ENCODE peak calls at places on chromosomes 11 and 22, in seven cellular contexts. One of them, this sample, is unnamed.
A peak's percentile ranks its signal among the peaks of the same experiment; 100 is the strongest.

GRCh38 chr22:29994027-29994715 is 86.1 kb upstream of the HORMAD2 start:
- DNase-seq in hepatocyte: no peak
- DNase-seq in GM23248: peak; percentile 86
- DNase-seq in PC-3: peak; percentile 72
- DNase-seq in neural progenitor cell: no peak
- DNase-seq in HCT116: no peak
- DNase-seq in OCI-LY7: no peak
- DNase-seq in this sample: no peak

GRCh38 chr22:49243965-49244364 is 583.7 kb downstream of the BRD1 start:
- DNase-seq in OCI-LY7: no peak
- DNase-seq in PC-3: no peak
- DNase-seq in HCT116: no peak
- DNase-seq in neural progenitor cell: no peak
- DNase-seq in GM23248: no peak
- DNase-seq in hepatocyte: no peak
- DNase-seq in this sample: no peak

GRCh38 chr11:65584723-65585171 is 8.9 kb downstream of the EHBP1L1 start:
- DNase-seq in OCI-LY7: no peak
- DNase-seq in hepatocyte: no peak
- DNase-seq in PC-3: no peak
- DNase-seq in GM23248: no peak
- DNase-seq in HCT116: no peak
- DNase-seq in neural progenitor cell: peak; percentile 61
- DNase-seq in this sample: no peak

GRCh38 chr11:115629456-115630015 is 125.3 kb upstream of the CADM1 start:
- DNase-seq in OCI-LY7: no peak
- DNase-seq in GM23248: no peak
- DNase-seq in HCT116: no peak
- DNase-seq in neural progenitor cell: no peak
- DNase-seq in PC-3: no peak
- DNase-seq in hepatocyte: no peak
- DNase-seq in this sample: no peak

GRCh38 chr22:39723899-39724351 is 153.4 kb downstream of the CACNA1I start:
- DNase-seq in neural progenitor cell: no peak
- DNase-seq in HCT116: peak; percentile 12
- DNase-seq in PC-3: peak; percentile 3
- DNase-seq in hepatocyte: peak; percentile 74
- DNase-seq in OCI-LY7: no peak
- DNase-seq in GM23248: peak; percentile 30
- DNase-seq in this sample: no peak

GRCh38 chr22:35230839-35231584 is 26.3 kb upstream of the HMGXB4 start:
- DNase-seq in HCT116: peak; percentile 50
- DNase-seq in hepatocyte: no peak
- DNase-seq in GM23248: no peak
- DNase-seq in OCI-LY7: peak; percentile 42
- DNase-seq in neural progenitor cell: no peak
- DNase-seq in PC-3: peak; percentile 29
- DNase-seq in this sample: peak; percentile 84

GRCh38 chr11:94583885-94584500 is 16.8 kb downstream of the PIWIL4 start:
- DNase-seq in GM23248: peak; percentile 29
- DNase-seq in PC-3: no peak
- DNase-seq in hepatocyte: no peak
- DNase-seq in OCI-LY7: no peak
- DNase-seq in neural progenitor cell: no peak
- DNase-seq in HCT116: no peak
- DNase-seq in this sample: no peak

GRCh38 chr22:35154937-35155387 is 89.0 kb downstream of the ISX start:
- DNase-seq in hepatocyte: peak; percentile 86
- DNase-seq in neural progenitor cell: peak; percentile 85
- DNase-seq in OCI-LY7: peak; percentile 36
- DNase-seq in HCT116: peak; percentile 57
- DNase-seq in PC-3: peak; percentile 71
- DNase-seq in GM23248: peak; percentile 70
- DNase-seq in this sample: peak; percentile 30

GRCh38 chr11:115566185-115566765 is 62.1 kb upstream of the CADM1 start:
- DNase-seq in hepatocyte: no peak
- DNase-seq in OCI-LY7: no peak
- DNase-seq in GM23248: no peak
- DNase-seq in HCT116: no peak
- DNase-seq in PC-3: no peak
- DNase-seq in neural progenitor cell: no peak
- DNase-seq in this sample: no peak

GRCh38 chr11:88544656-88545280 is 207.2 kb upstream of the CTSC start:
- DNase-seq in HCT116: no peak
- DNase-seq in neural progenitor cell: no peak
- DNase-seq in OCI-LY7: no peak
- DNase-seq in hepatocyte: no peak
- DNase-seq in GM23248: peak; percentile 78
- DNase-seq in PC-3: no peak
- DNase-seq in this sample: no peak

GRCh38 chr22:39349506-39349966 is 255 bp upstream of the SYNGR1 start:
- DNase-seq in neural progenitor cell: peak; percentile 88
- DNase-seq in PC-3: peak; percentile 3
- DNase-seq in GM23248: peak; percentile 41
- DNase-seq in hepatocyte: peak; percentile 81
- DNase-seq in OCI-LY7: peak; percentile 81
- DNase-seq in HCT116: no peak
- DNase-seq in this sample: no peak

GRCh38 chr11:45412033-45412432 is 125.9 kb upstream of the SYT13 start:
- DNase-seq in OCI-LY7: no peak
- DNase-seq in hepatocyte: no peak
- DNase-seq in HCT116: no peak
- DNase-seq in neural progenitor cell: no peak
- DNase-seq in PC-3: no peak
- DNase-seq in GM23248: no peak
- DNase-seq in this sample: no peak

GRCh38 chr11:45412521-45412920 is 126.4 kb upstream of the SYT13 start:
- DNase-seq in HCT116: no peak
- DNase-seq in neural progenitor cell: no peak
- DNase-seq in OCI-LY7: no peak
- DNase-seq in hepatocyte: no peak
- DNase-seq in GM23248: no peak
- DNase-seq in PC-3: no peak
- DNase-seq in this sample: no peak

GRCh38 chr11:45410391-45411215 is 124.5 kb upstream of the SYT13 start:
- DNase-seq in OCI-LY7: no peak
- DNase-seq in GM23248: no peak
- DNase-seq in HCT116: no peak
- DNase-seq in hepatocyte: no peak
- DNase-seq in PC-3: no peak
- DNase-seq in neural progenitor cell: peak; percentile 51
- DNase-seq in this sample: no peak

GRCh38 chr11:45409587-45409986 is 123.4 kb upstream of the SYT13 start:
- DNase-seq in neural progenitor cell: no peak
- DNase-seq in OCI-LY7: no peak
- DNase-seq in hepatocyte: no peak
- DNase-seq in HCT116: no peak
- DNase-seq in PC-3: no peak
- DNase-seq in GM23248: peak; percentile 52
- DNase-seq in this sample: no peak

DNA sequence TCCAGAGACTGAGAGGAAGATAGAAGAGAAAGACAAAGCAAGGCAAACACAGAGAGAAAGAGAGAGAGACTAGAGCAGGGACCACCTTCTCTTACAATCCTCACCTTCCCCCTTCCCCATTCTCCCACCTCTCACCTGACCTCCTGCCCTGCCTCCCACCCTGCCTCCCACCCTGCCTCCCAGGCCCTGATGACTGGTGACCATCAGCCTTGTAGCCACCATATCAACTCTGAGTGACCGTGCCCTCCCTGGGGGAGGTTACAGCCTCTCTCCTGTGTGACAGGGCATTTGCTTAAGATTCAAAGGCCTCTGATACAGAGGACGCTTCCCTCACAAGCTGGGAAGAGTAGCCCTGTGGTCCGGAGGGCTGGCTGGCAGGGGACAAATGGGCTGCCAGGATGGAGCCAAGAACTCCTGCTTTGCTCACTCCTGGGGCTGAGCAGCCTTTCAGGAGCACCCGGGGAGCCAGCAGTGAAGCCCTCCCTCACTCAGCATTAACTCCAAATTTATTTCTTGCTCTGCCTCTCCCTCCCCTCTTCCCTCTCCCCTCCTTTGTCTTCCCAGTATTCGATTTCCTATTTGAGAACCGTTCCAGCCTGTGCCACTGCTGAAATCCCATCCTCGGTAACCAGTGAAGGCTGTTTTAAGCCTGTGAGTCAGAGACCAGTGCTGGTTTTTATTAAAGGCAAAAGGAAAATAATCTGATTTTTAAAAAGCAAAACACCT is 125.2 kb upstream of the SYT13 start:
- DNase-seq in PC-3: no peak
- DNase-seq in hepatocyte: no peak
- DNase-seq in OCI-LY7: no peak
- DNase-seq in neural progenitor cell: peak; percentile 38
- DNase-seq in HCT116: no peak
- DNase-seq in GM23248: peak; percentile 53
- DNase-seq in this sample: no peak
- TF ChIP-seq EZH2phosphoT487 in PC-3: no peak
- TF ChIP-seq EZH2phosphoT487 in hepatocyte: no peak
- TF ChIP-seq EZH2phosphoT487 in OCI-LY7: no peak
- TF ChIP-seq EZH2phosphoT487 in neural progenitor cell: no peak
- TF ChIP-seq EZH2phosphoT487 in HCT116: no peak
- TF ChIP-seq EZH2phosphoT487 in GM23248: no peak
- TF ChIP-seq EZH2phosphoT487 in this sample: no peak

DNA sequence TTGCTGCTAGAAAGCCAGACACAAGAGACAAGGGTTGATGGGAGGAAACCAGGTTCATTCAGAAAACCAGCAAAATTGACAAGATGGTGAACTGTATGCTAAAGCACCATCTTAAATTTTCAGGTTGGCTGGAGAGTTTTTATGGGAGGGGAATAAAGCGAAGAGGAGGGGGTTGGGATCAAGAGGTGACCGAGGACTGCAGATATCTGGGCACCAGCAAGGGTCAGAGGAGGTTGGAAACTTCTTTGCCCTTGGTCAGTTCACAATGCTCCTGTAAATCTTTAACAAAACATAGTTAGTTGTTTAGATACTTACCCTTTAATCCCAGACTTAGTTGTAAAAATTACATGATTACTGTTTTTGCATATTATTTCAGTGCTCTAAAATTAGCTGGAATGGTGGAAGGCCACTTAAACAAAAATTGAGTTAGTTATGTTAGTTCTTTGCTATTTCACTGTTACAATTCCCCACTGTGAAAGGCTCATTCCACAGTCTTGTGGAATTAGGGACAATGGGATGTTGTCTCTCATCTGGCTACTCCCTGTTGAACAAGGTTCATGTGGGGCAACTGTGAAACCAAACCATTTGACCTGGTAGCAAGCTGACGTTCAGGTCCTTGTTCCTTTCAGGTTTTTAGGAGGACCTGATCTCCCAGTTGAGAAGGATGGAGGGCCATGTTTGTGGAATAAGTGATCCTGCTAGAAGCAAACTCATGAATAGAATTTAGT is 30.6 kb upstream of the QSER1 start:
- DNase-seq in HCT116: no peak
- DNase-seq in neural progenitor cell: no peak
- DNase-seq in GM23248: no peak
- DNase-seq in PC-3: no peak
- DNase-seq in hepatocyte: no peak
- DNase-seq in OCI-LY7: no peak
- DNase-seq in this sample: no peak
- TF ChIP-seq EZH2phosphoT487 in HCT116: no peak
- TF ChIP-seq EZH2phosphoT487 in neural progenitor cell: no peak
- TF ChIP-seq EZH2phosphoT487 in GM23248: no peak
- TF ChIP-seq EZH2phosphoT487 in PC-3: no peak
- TF ChIP-seq EZH2phosphoT487 in hepatocyte: no peak
- TF ChIP-seq EZH2phosphoT487 in OCI-LY7: no peak
- TF ChIP-seq EZH2phosphoT487 in this sample: no peak

GRCh38 chr11:66835762-66836405 is 7.4 kb upstream of the RCE1 start:
- DNase-seq in HCT116: no peak
- DNase-seq in PC-3: no peak
- DNase-seq in GM23248: peak; percentile 47
- DNase-seq in hepatocyte: no peak
- DNase-seq in OCI-LY7: no peak
- DNase-seq in neural progenitor cell: no peak
- DNase-seq in this sample: no peak
- TF ChIP-seq EZH2phosphoT487 in HCT116: no peak
- TF ChIP-seq EZH2phosphoT487 in PC-3: no peak
- TF ChIP-seq EZH2phosphoT487 in GM23248: no peak
- TF ChIP-seq EZH2phosphoT487 in hepatocyte: no peak
- TF ChIP-seq EZH2phosphoT487 in OCI-LY7: no peak
- TF ChIP-seq EZH2phosphoT487 in neural progenitor cell: no peak
- TF ChIP-seq EZH2phosphoT487 in this sample: no peak

DNA sequence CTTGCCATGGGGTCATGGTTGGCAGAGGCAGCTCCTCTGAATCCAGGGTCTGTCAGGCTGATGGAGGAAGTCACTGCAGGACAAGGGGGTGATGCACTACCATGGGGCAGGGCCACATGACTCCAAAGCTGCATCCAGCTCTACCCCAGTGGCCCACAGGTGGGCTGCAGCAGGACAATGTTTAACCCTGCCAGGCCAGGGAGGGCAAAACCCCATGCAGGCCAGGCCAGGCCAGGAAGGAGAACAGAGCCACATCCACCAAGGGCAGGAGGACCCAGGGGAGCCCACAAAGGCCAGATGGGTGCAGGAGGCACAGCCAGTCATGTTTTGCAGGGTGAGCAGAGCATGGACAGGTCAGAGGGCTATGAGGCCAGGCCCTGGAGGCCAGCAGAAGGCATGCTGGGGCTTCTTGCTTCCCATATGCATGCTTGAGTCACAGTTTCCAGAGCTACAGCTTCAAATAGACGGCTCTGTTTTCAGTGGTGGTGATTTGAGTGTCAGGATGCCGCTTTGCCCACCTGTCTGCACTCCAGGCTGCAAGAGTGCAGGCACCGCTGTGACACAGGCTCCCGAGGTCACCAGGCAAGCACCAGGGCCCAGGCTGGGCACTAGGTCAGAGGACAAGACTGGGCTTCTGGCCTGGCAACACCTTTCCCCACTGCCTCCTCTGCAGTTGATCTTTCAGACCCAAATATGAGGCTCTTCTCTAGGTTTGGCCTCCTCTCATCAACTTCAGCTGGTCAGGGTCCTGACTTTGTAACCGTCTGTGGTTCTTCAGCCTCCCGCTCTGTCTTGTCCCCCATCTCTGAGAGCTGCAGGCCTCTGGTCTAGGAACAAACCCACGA is 22.9 kb downstream of the RSPH14 start:
- DNase-seq in neural progenitor cell: no peak
- DNase-seq in HCT116: no peak
- DNase-seq in OCI-LY7: no peak
- DNase-seq in PC-3: no peak
- DNase-seq in GM23248: no peak
- DNase-seq in hepatocyte: no peak
- DNase-seq in this sample: no peak
- TF ChIP-seq EZH2phosphoT487 in neural progenitor cell: no peak
- TF ChIP-seq EZH2phosphoT487 in HCT116: no peak
- TF ChIP-seq EZH2phosphoT487 in OCI-LY7: no peak
- TF ChIP-seq EZH2phosphoT487 in PC-3: no peak
- TF ChIP-seq EZH2phosphoT487 in GM23248: no peak
- TF ChIP-seq EZH2phosphoT487 in hepatocyte: no peak
- TF ChIP-seq EZH2phosphoT487 in this sample: no peak

GRCh38 chr11:100936781-100937180 is 192.8 kb downstream of the PGR start:
- DNase-seq in HCT116: no peak
- DNase-seq in PC-3: no peak
- DNase-seq in OCI-LY7: no peak
- DNase-seq in neural progenitor cell: no peak
- DNase-seq in hepatocyte: no peak
- DNase-seq in GM23248: no peak
- DNase-seq in this sample: no peak

GRCh38 chr11:100939581-100939980 is 190.0 kb downstream of the PGR start:
- DNase-seq in PC-3: no peak
- DNase-seq in neural progenitor cell: no peak
- DNase-seq in GM23248: no peak
- DNase-seq in OCI-LY7: no peak
- DNase-seq in HCT116: no peak
- DNase-seq in hepatocyte: no peak
- DNase-seq in this sample: no peak

GRCh38 chr11:100941033-100941432 is 188.6 kb downstream of the PGR start:
- DNase-seq in PC-3: no peak
- DNase-seq in HCT116: no peak
- DNase-seq in OCI-LY7: no peak
- DNase-seq in hepatocyte: no peak
- DNase-seq in neural progenitor cell: peak; percentile 29
- DNase-seq in GM23248: no peak
- DNase-seq in this sample: no peak

GRCh38 chr11:100942016-100942415 is 187.6 kb downstream of the PGR start:
- DNase-seq in GM23248: peak; percentile 10
- DNase-seq in PC-3: peak; percentile 22
- DNase-seq in hepatocyte: no peak
- DNase-seq in OCI-LY7: no peak
- DNase-seq in HCT116: no peak
- DNase-seq in neural progenitor cell: no peak
- DNase-seq in this sample: no peak
- TF ChIP-seq EZH2phosphoT487 in GM23248: no peak
- TF ChIP-seq EZH2phosphoT487 in PC-3: no peak
- TF ChIP-seq EZH2phosphoT487 in hepatocyte: no peak
- TF ChIP-seq EZH2phosphoT487 in OCI-LY7: no peak
- TF ChIP-seq EZH2phosphoT487 in HCT116: no peak
- TF ChIP-seq EZH2phosphoT487 in neural progenitor cell: no peak
- TF ChIP-seq EZH2phosphoT487 in this sample: no peak